ENCODE peak calls at places on chromosomes 6 and 20, in six cellular contexts. J is posterior cingulate gyrus; H is stimulated activated CD4-positive, alpha-beta T cell treated with anti-CD3 and anti-CD28 coated beads, Interleukin-12 subunit alpha, Interleukin-12 subunit beta, amount 100 ng/mL, for 48 hours; I is omental fat pad; Z is AG08396; A is Calu3. L is an unnamed sample.

GRCh38 chr6:170034294-170034693 is 256.6 kb downstream of the DLL1 start:
- DNase-seq in Z (no peak), J (peak; percentile 86), I (no peak), H (no peak), A (no peak), L (peak; percentile 72)

GRCh38 chr6:83031689-83032088 is 34.0 kb downstream of the UBE3D start:
- DNase-seq in J (peak; percentile 59), A (no peak), I (no peak), H (no peak), Z (no peak), L (no peak)

GRCh38 chr6:157376706-157377230 is 4.2 kb upstream of the ZDHHC14 start:
- DNase-seq in H (no peak), A (no peak), J (no peak), Z (no peak), I (no peak), L (no peak)

GRCh38 chr20:62063601-62063980 is 2.1 kb downstream of the TAF4 start:
- DNase-seq in H (no peak), I (no peak), A (no peak), Z (no peak), J (no peak), L (no peak)

GRCh38 chr6:83368582-83368981 is 62.3 kb downstream of the ME1 start:
- DNase-seq in H (no peak), I (no peak), Z (no peak), J (no peak), A (no peak), L (no peak)

GRCh38 chr6:36928547-36928918 is 26.0 kb upstream of the PI16 start:
- DNase-seq in J (no peak), I (no peak), H (no peak), A (no peak), Z (no peak), L (no peak)

GRCh38 chr6:89518352-89519055 is 85.6 kb downstream of the ANKRD6 start:
- DNase-seq in I (no peak), Z (no peak), J (no peak), H (no peak), A (no peak), L (no peak)

GRCh38 chr6:49549691-49550412 is 616 bp upstream of the C6orf141 start:
- DNase-seq in A (no peak), H (no peak), I (no peak), Z (no peak), J (no peak), L (no peak)

GRCh38 chr20:50515471-50516106 is 5.4 kb downstream of the PTPN1 start:
- DNase-seq in I (no peak), H (no peak), A (no peak), J (no peak), Z (no peak), L (no peak)

GRCh38 chr6:37314803-37315515 is 38.8 kb upstream of the RNF8 start:
- DNase-seq in H (no peak), I (no peak), Z (peak; percentile 15), J (no peak), A (peak; percentile 53), L (no peak)

L was measured in lower leg skin.